ENCODE peak calls at places on chromosomes 4 and X, in four cellular contexts. E is GM23248, X is tibial artery, A is SJSA1. Z is an unnamed sample.

GRCh38 chr4:82043081-82043808 is 330.5 kb downstream of the HNRNPD start:
- DNase-seq in A (no peak), E (peak; percentile 2), X (no peak), Z (no peak)

GRCh38 chr4:1940566-1940965 is 68.2 kb downstream of the NELFA start:
- DNase-seq in E (no peak), X (no peak), A (no peak), Z (no peak)

GRCh38 chrX:71082778-71083177 is 12.9 kb upstream of the FOXO4 start:
- DNase-seq in A (no peak), E (no peak), X (no peak), Z (no peak)

GRCh38 chrX:48540480-48540879 is 966 bp downstream of the TBC1D25 start:
- DNase-seq in X (no peak), A (no peak), E (no peak), Z (no peak)

GRCh38 chr4:143046454-143046853 is 138.3 kb upstream of the USP38 start:
- DNase-seq in X (no peak), A (no peak), E (peak; percentile 56), Z (no peak)

GRCh38 chrX:7086384-7086783 is 61.1 kb upstream of the STS start:
- DNase-seq in A (no peak), X (no peak), E (peak; percentile 17), Z (no peak)

GRCh38 chr4:142727152-142727551 is 118.9 kb downstream of the INPP4B start:
- DNase-seq in A (no peak), E (no peak), X (no peak), Z (no peak)

GRCh38 chrX:97119474-97120109 is 235.9 kb downstream of the RPA4 start:
- DNase-seq in A (no peak), E (no peak), X (no peak), Z (no peak)

GRCh38 chrX:9676738-9677097 is 88.9 kb downstream of the GPR143 start:
- DNase-seq in X (no peak), A (no peak), E (no peak), Z (no peak)

GRCh38 chr4:5361968-5362367 is 310.7 kb downstream of the STK32B start:
- DNase-seq in A (no peak), E (peak; percentile 40), X (no peak), Z (no peak)

GRCh38 chr4:159516556-159516955 is 413.7 kb downstream of the RAPGEF2 start:
- DNase-seq in E (peak; percentile 33), X (no peak), A (no peak), Z (no peak)

GRCh38 chrX:134693644-134694043 is 35.4 kb upstream of the PLAC1 start:
- DNase-seq in E (no peak), X (no peak), A (no peak), Z (no peak)

DNA sequence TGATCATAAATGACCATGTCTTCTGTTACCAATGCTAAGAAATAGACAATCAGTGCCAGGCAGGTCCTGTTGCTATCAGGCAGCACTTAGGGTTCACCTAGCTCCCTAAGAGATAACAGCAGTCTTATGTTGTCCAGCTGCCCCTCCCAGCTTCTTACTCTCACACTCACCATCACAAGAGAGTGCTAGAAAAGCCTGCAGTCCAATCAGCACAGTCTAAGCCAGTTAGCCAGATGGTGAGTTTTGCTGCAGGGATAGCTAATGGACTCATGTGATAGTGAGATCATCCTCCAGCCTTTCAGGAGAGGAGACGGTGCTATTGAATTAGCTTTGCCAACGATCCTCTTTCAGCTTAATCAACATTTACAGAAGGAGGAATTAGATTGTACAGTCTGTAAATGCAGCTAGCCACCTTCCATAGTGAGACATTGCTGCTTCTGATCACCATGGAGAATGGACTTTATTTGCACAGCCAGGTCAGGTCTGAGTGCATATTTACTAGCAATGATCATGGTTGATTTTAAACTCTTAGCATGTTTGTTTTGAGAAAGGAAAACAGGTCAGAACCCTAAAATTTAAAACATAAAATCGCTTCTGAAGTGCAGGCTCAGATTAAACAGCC is 438.3 kb downstream of the CENPC start:
- DNase-seq in A (no peak), X (no peak), E (no peak), Z (no peak)
- H3K27ac ChIP-seq in A (no peak overlapping the region), X (no peak overlapping the region), E (no peak overlapping the region), Z (no peak overlapping the region)

GRCh38 chrX:120514236-120514635 is 45.1 kb upstream of the LAMP2 start:
- DNase-seq in A (no peak), E (peak; percentile 31), X (no peak), Z (no peak)

GRCh38 chrX:120512627-120513026 is 43.5 kb upstream of the LAMP2 start:
- DNase-seq in X (no peak), E (no peak), A (no peak), Z (no peak)

GRCh38 chrX:120512222-120512621 is 43.1 kb upstream of the LAMP2 start:
- DNase-seq in X (no peak), E (no peak), A (no peak), Z (no peak)

GRCh38 chrX:120522820-120523219 is 37.9 kb downstream of the CUL4B start:
- DNase-seq in X (no peak), E (no peak), A (no peak), Z (no peak)

GRCh38 chrX:120517936-120518335 is 42.8 kb downstream of the CUL4B start:
- DNase-seq in A (no peak), E (peak; percentile 57), X (no peak), Z (no peak)
- H3K27ac ChIP-seq in A (no peak overlapping the region), E (peak overlapping the region; percentile 18), X (no peak overlapping the region), Z (no peak overlapping the region)

GRCh38 chr4:40910706-40911105 is 161.0 kb downstream of the NSUN7 start:
- DNase-seq in X (no peak), E (no peak), A (no peak), Z (no peak)

GRCh38 chr4:40912455-40913055 is 162.8 kb downstream of the NSUN7 start:
- DNase-seq in X (no peak), A (no peak), E (peak; percentile 64), Z (no peak)

GRCh38 chr4:40908297-40908696 is 158.5 kb downstream of the NSUN7 start:
- DNase-seq in X (no peak), A (no peak), E (no peak), Z (no peak)

GRCh38 chr4:40909363-40909876 is 159.7 kb downstream of the NSUN7 start:
- DNase-seq in E (peak; percentile 95), A (peak; percentile 44), X (no peak), Z (no peak)

GRCh38 chr4:40908702-40909362 is 159.1 kb downstream of the NSUN7 start:
- DNase-seq in A (peak; percentile 55), X (peak; percentile 59), E (peak; percentile 86), Z (no peak)
- H3K27ac ChIP-seq in A (no peak overlapping the region), X (peak overlapping the region; percentile 62), E (peak overlapping the region; percentile 76), Z (peak overlapping the region; percentile 67)

DNA sequence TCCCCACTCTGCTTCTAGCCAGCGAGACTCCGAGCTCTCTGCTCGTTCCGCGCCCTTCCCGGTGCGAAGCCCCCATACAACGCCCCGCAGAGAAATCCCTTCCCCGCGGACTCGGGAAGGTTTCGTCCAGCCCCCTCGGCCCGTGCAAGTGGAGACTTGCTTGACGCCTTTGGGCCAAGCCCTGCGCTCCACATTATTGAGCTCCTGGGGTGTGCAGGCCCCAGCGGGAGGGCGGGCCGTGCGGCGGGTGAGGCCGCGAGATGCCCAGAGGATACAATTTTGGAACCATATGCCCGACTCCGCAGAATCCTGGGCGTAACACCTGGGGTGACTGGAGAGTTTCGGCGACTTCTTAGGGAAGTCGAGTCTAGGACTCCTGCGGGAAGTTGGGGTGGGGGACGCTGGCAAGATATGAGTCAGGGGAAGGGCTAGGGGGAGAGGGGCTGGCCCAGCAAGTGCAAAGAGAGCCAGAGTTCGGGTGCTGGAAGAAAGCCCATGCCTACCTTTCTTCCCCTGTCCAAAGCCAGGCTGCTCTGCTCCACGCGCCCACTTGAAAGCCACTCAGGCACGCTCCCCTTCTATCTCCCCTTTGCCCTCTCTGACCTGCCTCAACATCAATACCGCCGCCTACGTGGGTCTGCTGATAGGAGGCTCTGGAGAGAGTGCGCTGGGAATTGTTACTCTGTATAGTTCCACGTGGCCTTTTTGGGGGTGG is 1.1 kb upstream of the ELF4 start:
- DNase-seq in E (peak; percentile 51), A (no peak), X (no peak), Z (no peak)
- H3K27ac ChIP-seq in E (peak overlapping the region; percentile 78), A (peak overlapping the region; percentile 26), X (peak overlapping the region; percentile 98), Z (peak overlapping the region; percentile 82)

DNA sequence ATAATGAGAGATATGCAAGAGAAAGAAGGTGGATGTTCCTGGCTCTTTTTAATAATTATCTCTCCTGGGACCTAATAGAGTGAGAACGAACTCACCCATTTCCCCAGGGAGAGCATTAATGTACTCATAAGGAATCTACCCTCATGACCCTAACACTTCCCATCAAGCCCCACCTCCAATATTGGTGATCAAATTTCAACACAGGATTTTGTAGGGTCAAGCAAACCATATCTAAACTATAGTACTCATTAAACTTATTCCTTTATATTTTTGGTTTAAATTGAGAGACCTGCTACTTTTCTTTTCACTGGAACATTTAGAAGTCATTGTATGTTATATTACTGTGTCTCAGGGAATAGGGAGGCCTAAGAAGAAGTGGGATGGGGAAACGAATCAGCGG is 2.6 kb downstream of the UGT2A3 start:
- DNase-seq in E (no peak), A (no peak), X (no peak), Z (no peak)
- H3K27ac ChIP-seq in E (no peak overlapping the region), A (no peak overlapping the region), X (no peak overlapping the region), Z (no peak overlapping the region)